ENCODE peak calls at places on chromosomes 6 and 20, in seven cellular contexts. V, D, X, W, A, B and T are unnamed samples. For H3K27me3, the result is how much of the 10 kb centered on the place peaks cover.

GRCh38 chr6:96803106-96803481 is 34.2 kb downstream of the GPR63 start:
- DNase-seq in V (no peak), D (no peak), X (no peak), W (no peak), A (no peak), B (no peak), T (no peak)

GRCh38 chr20:51529758-51530157 is 12.8 kb downstream of the NFATC2 start:
- DNase-seq in V (peak), D (no peak), X (no peak), W (no peak), A (no peak), B (no peak), T (no peak)

GRCh38 chr6:168126566-168127383 is 47.8 kb upstream of the FRMD1 start:
- DNase-seq in V (no peak), D (no peak), X (peak), W (no peak), A (no peak), B (no peak), T (no peak)

GRCh38 chr6:37187321-37188022 is 17.5 kb downstream of the PIM1 start:
- DNase-seq in V (no peak), D (no peak), X (no peak), W (no peak), A (no peak), B (no peak), T (no peak)

GRCh38 chr6:138692058-138692977 is 81.3 kb upstream of the CCDC28A start:
- DNase-seq in V (peak), D (peak), X (peak), W (peak), A (peak), B (peak), T (peak)

GRCh38 chr6:105204331-105204730 is 24.5 kb upstream of the POPDC3 start:
- DNase-seq in V (peak), D (no peak), X (no peak), W (no peak), A (peak), B (no peak), T (no peak)

GRCh38 chr6:28211840-28212509 is 13.1 kb upstream of the ZSCAN9 start:
- DNase-seq in V (no peak), D (no peak), X (no peak), W (no peak), A (no peak), B (no peak), T (no peak)

GRCh38 chr20:17749979-17750721 is 50.4 kb downstream of the BANF2 start:
- DNase-seq in V (peak), D (no peak), X (peak), W (no peak), A (peak), B (peak), T (peak)

GRCh38 chr20:50130995-50131394 is 18.0 kb upstream of the UBE2V1 start:
- DNase-seq in V (peak), D (no peak), X (peak), W (no peak), A (no peak), B (no peak), T (no peak)

GRCh38 chr6:105459049-105459448 is 56.2 kb upstream of the PREP start:
- DNase-seq in V (no peak), D (no peak), X (no peak), W (no peak), A (peak), B (no peak), T (no peak)

GRCh38 chr6:132633362-132633761 is 9.3 kb upstream of the TAAR2 start:
- DNase-seq in V (no peak), D (no peak), X (no peak), W (no peak), A (no peak), B (no peak), T (no peak)

GRCh38 chr20:48203252-48203651 is 418.0 kb upstream of the SULF2 start:
- DNase-seq in V (no peak), D (no peak), X (peak), W (peak), A (no peak), B (no peak), T (no peak)

GRCh38 chr20:50585678-50586077 is 75.5 kb downstream of the PTPN1 start:
- DNase-seq in V (no peak), D (no peak), X (no peak), W (no peak), A (no peak), B (no peak), T (peak)

GRCh38 chr20:3972161-3972560 is 43.2 kb downstream of the RNF24 start:
- DNase-seq in V (no peak), D (no peak), X (no peak), W (no peak), A (no peak), B (no peak), T (no peak)

GRCh38 chr20:16947346-16947943 is 199.3 kb downstream of the OTOR start:
- DNase-seq in V (no peak), D (no peak), X (no peak), W (no peak), A (peak), B (no peak), T (no peak)

GRCh38 chr20:19602660-19603389 is 155.2 kb upstream of the RIN2 start:
- DNase-seq in V (no peak), D (no peak), X (no peak), W (no peak), A (no peak), B (no peak), T (no peak)

GRCh38 chr20:59356662-59357061 is 56.3 kb downstream of the EDN3 start:
- DNase-seq in V (no peak), D (no peak), X (no peak), W (no peak), A (no peak), B (no peak), T (no peak)

GRCh38 chr20:24389686-24390085 is 79.7 kb upstream of the SYNDIG1 start:
- DNase-seq in V (no peak), D (peak), X (no peak), W (no peak), A (no peak), B (no peak), T (peak)

GRCh38 chr6:148746363-148747144 is at the start of gene UST:
- DNase-seq in V (peak), D (peak), X (peak), W (peak), A (peak), B (peak), T (peak)

GRCh38 chr6:107489636-107490567 is at the start of gene SOBP:
- DNase-seq in V (peak), D (peak), X (peak), W (peak), A (no peak), B (peak), T (peak)

GRCh38 chr20:58647162-58647813 is 3.8 kb upstream of the STX16 start:
- DNase-seq in V (no peak), D (no peak), X (no peak), W (no peak), A (no peak), B (no peak), T (no peak)

GRCh38 chr6:162078126-162078525 is 649.4 kb downstream of the PRKN start:
- DNase-seq in V (no peak), D (no peak), X (no peak), W (no peak), A (no peak), B (no peak), T (no peak)

GRCh38 chr6:7241709-7242645 is 71.0 kb downstream of the SSR1 start:
- DNase-seq in V (peak), D (peak), X (no peak), W (no peak), A (peak), B (no peak), T (no peak)

GRCh38 chr6:155080876-155081845 is 86.0 kb downstream of the TIAM2 start:
- DNase-seq in V (peak), D (no peak), X (no peak), W (no peak), A (peak), B (no peak), T (no peak)

GRCh38 chr6:21461844-21462518 is 131.6 kb upstream of the SOX4 start:
- DNase-seq in V (no peak), D (no peak), X (no peak), W (no peak), A (no peak), B (no peak), T (no peak)
- H3K27ac ChIP-seq in V (no peak), D (no peak), X (no peak), W (no peak), A (no peak), B (no peak), T (no peak)

GRCh38 chr20:46890682-46891081 is 4.0 kb upstream of the EYA2 start:
- DNase-seq in V (no peak), D (no peak), X (no peak), W (no peak), A (no peak), B (no peak), T (no peak)

GRCh38 chr20:46894579-46894958 is at the start of gene EYA2:
- DNase-seq in V (peak), D (no peak), X (no peak), W (no peak), A (peak), B (peak), T (peak)

GRCh38 chr20:46893877-46894578 is 615 bp upstream of the EYA2 start:
- DNase-seq in V (no peak), D (no peak), X (no peak), W (no peak), A (no peak), B (no peak), T (no peak)

GRCh38 chr20:46894971-46895905 is 595 bp downstream of the EYA2 start:
- DNase-seq in V (peak), D (no peak), X (no peak), W (no peak), A (peak), B (no peak), T (peak)

DNA sequence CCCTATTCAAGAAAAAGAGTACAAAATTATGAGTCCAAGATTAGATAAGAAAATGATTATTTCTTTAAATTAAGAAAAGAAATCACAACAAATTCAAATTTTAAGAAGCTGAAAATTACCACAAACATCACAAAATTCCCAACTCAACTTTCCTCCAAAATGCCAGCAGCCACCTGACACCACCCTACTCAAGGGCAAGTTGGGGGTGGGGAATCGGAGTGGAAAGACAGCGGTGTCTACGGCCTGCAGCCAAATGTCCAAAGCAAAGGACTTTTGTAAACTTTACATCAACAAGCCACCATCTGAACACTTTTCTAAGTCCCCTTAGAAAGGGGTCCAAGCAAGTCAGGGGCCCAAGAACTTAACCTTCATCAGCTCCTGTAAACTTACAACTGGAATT is 1.6 kb upstream of the EYA2 start:
- DNase-seq in V (no peak), D (no peak), X (no peak), W (no peak), A (no peak), B (no peak), T (no peak)
- H3K27me3 ChIP-seq in V (under half), D (under half), X (under half), W (under half), A (under half), B (half or more), T (under half)

GRCh38 chr6:113120577-113121285 is 736.4 kb upstream of the MARCKS start:
- DNase-seq in V (peak), D (peak), X (no peak), W (no peak), A (peak), B (no peak), T (no peak)
- H3K27ac ChIP-seq in V (peak), D (no peak), X (no peak), W (no peak), A (peak), B (no peak), T (no peak)

GRCh38 chr20:56582557-56582956 is 46.5 kb upstream of the TFAP2C start:
- DNase-seq in V (no peak), D (no peak), X (no peak), W (no peak), A (no peak), B (no peak), T (peak)

GRCh38 chr20:56579261-56579660 is 46.2 kb downstream of the FAM209B start:
- DNase-seq in V (no peak), D (no peak), X (no peak), W (no peak), A (no peak), B (no peak), T (no peak)

GRCh38 chr20:56575961-56576360 is 42.9 kb downstream of the FAM209B start:
- DNase-seq in V (no peak), D (no peak), X (no peak), W (no peak), A (no peak), B (no peak), T (no peak)

GRCh38 chr20:56580226-56580625 is 47.2 kb downstream of the FAM209B start:
- DNase-seq in V (no peak), D (no peak), X (no peak), W (no peak), A (no peak), B (no peak), T (no peak)

GRCh38 chr20:56581701-56582100 is 47.4 kb upstream of the TFAP2C start:
- DNase-seq in V (no peak), D (no peak), X (no peak), W (no peak), A (no peak), B (no peak), T (no peak)
- H3K27me3 ChIP-seq in V (under half), D (under half), X (under half), W (under half), A (under half), B (half or more), T (under half)

DNA sequence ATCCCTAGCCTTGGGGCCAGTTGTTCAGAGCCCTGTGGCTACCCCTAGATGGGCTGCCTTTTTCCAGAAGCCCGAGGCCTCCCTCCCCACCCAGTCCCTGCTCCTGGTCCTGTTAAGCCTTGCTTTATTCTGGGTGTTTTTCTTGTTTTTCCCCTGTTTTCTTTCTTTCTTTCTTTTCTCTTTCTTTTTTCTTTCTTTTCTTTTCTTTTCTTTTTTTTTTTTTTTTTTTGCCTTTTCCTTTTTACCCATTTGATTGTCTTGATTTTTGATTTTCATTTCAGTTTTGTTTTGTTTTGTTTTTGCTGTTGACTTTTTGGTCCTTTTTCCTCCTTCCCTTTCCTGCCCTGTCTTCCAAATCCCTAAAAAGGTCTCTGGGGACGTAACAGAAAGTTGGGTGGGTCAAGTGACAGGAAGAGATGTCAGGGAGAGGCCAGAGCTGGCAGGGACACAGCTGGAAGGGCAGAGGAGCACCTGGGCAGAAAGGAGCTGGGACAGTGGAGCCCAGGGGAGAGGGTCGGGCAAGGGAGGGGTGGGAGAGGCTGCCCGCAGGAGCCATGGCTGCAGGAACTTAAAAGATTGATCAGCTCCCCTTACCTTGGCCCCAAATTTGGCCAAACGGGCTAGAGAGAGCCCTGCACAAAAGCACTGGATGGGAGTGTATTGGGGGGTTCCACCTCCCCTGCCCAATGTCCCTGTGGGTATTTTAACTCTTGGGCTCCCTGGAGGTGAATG is 27.6 kb downstream of the MYH7B start:
- DNase-seq in V (no peak), D (no peak), X (no peak), W (no peak), A (no peak), B (no peak), T (no peak)
- H3K27ac ChIP-seq in V (no peak), D (no peak), X (no peak), W (no peak), A (no peak), B (peak), T (no peak)